ENCODE peak calls at places on chromosome X, in six cellular contexts. One of them, this sample, is unnamed.

GRCh38 chrX:132631579-132632232 is 142.9 kb upstream of the MBNL3 start:
- DNase-seq in T-helper 2 cell: no peak
- DNase-seq in GM23338: peak
- DNase-seq in heart right ventricle: no peak
- DNase-seq in T follicular helper cell: no peak
- DNase-seq in GF-D8: no peak
- DNase-seq in this sample: no peak

GRCh38 chrX:65900850-65901844 is 138.7 kb downstream of the VSIG4 start:
- DNase-seq in T-helper 2 cell: no peak
- DNase-seq in GM23338: no peak
- DNase-seq in GF-D8: peak
- DNase-seq in T follicular helper cell: no peak
- DNase-seq in heart right ventricle: no peak
- DNase-seq in this sample: no peak

GRCh38 chrX:7146703-7147430 is 645 bp upstream of the STS start:
- DNase-seq in T follicular helper cell: no peak
- DNase-seq in GM23338: no peak
- DNase-seq in GF-D8: no peak
- DNase-seq in heart right ventricle: peak
- DNase-seq in T-helper 2 cell: no peak
- DNase-seq in this sample: no peak

GRCh38 chrX:341541-342101 is 23.0 kb upstream of the GTPBP6 start:
- DNase-seq in T-helper 2 cell: no peak
- DNase-seq in T follicular helper cell: no peak
- DNase-seq in GM23338: no peak
- DNase-seq in GF-D8: no peak
- DNase-seq in heart right ventricle: no peak
- DNase-seq in this sample: no peak

GRCh38 chrX:135436966-135437866 is 15.5 kb downstream of the SMIM10L2A start:
- DNase-seq in heart right ventricle: no peak
- DNase-seq in T follicular helper cell: no peak
- DNase-seq in T-helper 2 cell: no peak
- DNase-seq in GM23338: no peak
- DNase-seq in GF-D8: no peak
- DNase-seq in this sample: no peak

GRCh38 chrX:31337332-31337731 is 265.5 kb upstream of the FTHL17 start:
- DNase-seq in GM23338: no peak
- DNase-seq in T-helper 2 cell: no peak
- DNase-seq in GF-D8: no peak
- DNase-seq in T follicular helper cell: no peak
- DNase-seq in heart right ventricle: no peak
- DNase-seq in this sample: no peak

GRCh38 chrX:118272237-118272636 is 73.7 kb upstream of the WDR44 start:
- DNase-seq in T follicular helper cell: no peak
- DNase-seq in heart right ventricle: no peak
- DNase-seq in GM23338: no peak
- DNase-seq in GF-D8: no peak
- DNase-seq in T-helper 2 cell: no peak
- DNase-seq in this sample: no peak

GRCh38 chrX:40543661-40544328 is 37.0 kb upstream of the ATP6AP2 start:
- DNase-seq in GF-D8: no peak
- DNase-seq in T follicular helper cell: no peak
- DNase-seq in T-helper 2 cell: no peak
- DNase-seq in GM23338: peak
- DNase-seq in heart right ventricle: peak
- DNase-seq in this sample: no peak

GRCh38 chrX:17654116-17654515 is 83.2 kb upstream of the SCML1 start:
- DNase-seq in T follicular helper cell: no peak
- DNase-seq in T-helper 2 cell: peak
- DNase-seq in GF-D8: no peak
- DNase-seq in GM23338: no peak
- DNase-seq in heart right ventricle: no peak
- DNase-seq in this sample: peak

GRCh38 chrX:71998836-71999509 is 88.3 kb downstream of the NHSL2 start:
- DNase-seq in heart right ventricle: peak
- DNase-seq in T-helper 2 cell: no peak
- DNase-seq in GM23338: peak
- DNase-seq in T follicular helper cell: no peak
- DNase-seq in GF-D8: no peak
- DNase-seq in this sample: peak

GRCh38 chrX:51395807-51396728 is 63.4 kb downstream of the NUDT10 start:
- DNase-seq in GM23338: peak
- DNase-seq in T-helper 2 cell: peak
- DNase-seq in heart right ventricle: peak
- DNase-seq in GF-D8: no peak
- DNase-seq in T follicular helper cell: peak
- DNase-seq in this sample: peak

GRCh38 chrX:72125331-72126047 is 6.2 kb downstream of the RTL5 start:
- DNase-seq in GM23338: no peak
- DNase-seq in GF-D8: no peak
- DNase-seq in T follicular helper cell: no peak
- DNase-seq in heart right ventricle: no peak
- DNase-seq in T-helper 2 cell: no peak
- DNase-seq in this sample: no peak

GRCh38 chrX:136210243-136210642 is 41.0 kb downstream of the MAP7D3 start:
- DNase-seq in T follicular helper cell: no peak
- DNase-seq in heart right ventricle: no peak
- DNase-seq in GM23338: no peak
- DNase-seq in GF-D8: peak
- DNase-seq in T-helper 2 cell: no peak
- DNase-seq in this sample: no peak

GRCh38 chrX:151902813-151903591 is 9.7 kb upstream of the MAGEA4 start:
- DNase-seq in T-helper 2 cell: no peak
- DNase-seq in GF-D8: no peak
- DNase-seq in GM23338: no peak
- DNase-seq in T follicular helper cell: no peak
- DNase-seq in heart right ventricle: peak
- DNase-seq in this sample: no peak

GRCh38 chrX:23525531-23525930 is 141.8 kb upstream of the PRDX4 start:
- DNase-seq in T-helper 2 cell: no peak
- DNase-seq in heart right ventricle: no peak
- DNase-seq in GF-D8: no peak
- DNase-seq in T follicular helper cell: no peak
- DNase-seq in GM23338: no peak
- DNase-seq in this sample: no peak

GRCh38 chrX:75603833-75604232 is 81.0 kb upstream of the ZDHHC15 start:
- DNase-seq in heart right ventricle: peak
- DNase-seq in T-helper 2 cell: no peak
- DNase-seq in T follicular helper cell: no peak
- DNase-seq in GF-D8: no peak
- DNase-seq in GM23338: peak
- DNase-seq in this sample: no peak

GRCh38 chrX:18290200-18290599 is 64.3 kb downstream of the SCML2 start:
- DNase-seq in GF-D8: no peak
- DNase-seq in heart right ventricle: no peak
- DNase-seq in GM23338: peak
- DNase-seq in T follicular helper cell: no peak
- DNase-seq in T-helper 2 cell: no peak
- DNase-seq in this sample: no peak

GRCh38 chrX:134520860-134521390 is 61.0 kb downstream of the HPRT1 start:
- DNase-seq in GF-D8: peak
- DNase-seq in T follicular helper cell: no peak
- DNase-seq in GM23338: peak
- DNase-seq in heart right ventricle: peak
- DNase-seq in T-helper 2 cell: no peak
- DNase-seq in this sample: no peak

GRCh38 chrX:9857575-9857974 is 71.3 kb downstream of the SHROOM2 start:
- DNase-seq in T follicular helper cell: no peak
- DNase-seq in heart right ventricle: no peak
- DNase-seq in GM23338: no peak
- DNase-seq in GF-D8: no peak
- DNase-seq in T-helper 2 cell: no peak
- DNase-seq in this sample: no peak

GRCh38 chrX:23786268-23786815 is 3.4 kb downstream of the SAT1 start:
- DNase-seq in GM23338: no peak
- DNase-seq in T-helper 2 cell: no peak
- DNase-seq in GF-D8: no peak
- DNase-seq in heart right ventricle: no peak
- DNase-seq in T follicular helper cell: no peak
- DNase-seq in this sample: no peak

This sample was measured in T-cell.